ENCODE peak calls at places on chromosomes 4 and X, in nine cellular contexts. C is esophagus squamous epithelium, Q is lower leg skin, F is sigmoid colon, D is transverse colon, Z is adrenal gland, J is stomach, R is breast epithelium, W is erythroblast. I is an unnamed sample.

GRCh38 chr4:88791274-88791673 is 93.6 kb upstream of the NAP1L5 start:
- DNase-seq in J (no peak), Q (no peak), F (no peak), D (no peak), Z (no peak), R (no peak), W (no peak), C (no peak), I (no peak)

GRCh38 chr4:176794151-176794550 is 1.4 kb upstream of the VEGFC start:
- DNase-seq in W (no peak), D (no peak), R (no peak), F (no peak), Z (peak), Q (no peak), J (no peak), C (no peak), I (peak)

GRCh38 chr4:170497729-170498128 is 408.0 kb upstream of the AADAT start:
- DNase-seq in J (no peak), C (no peak), Q (no peak), F (no peak), R (no peak), D (no peak), Z (no peak), W (no peak), I (no peak)

GRCh38 chrX:155864655-155865054 is 16.5 kb upstream of the VAMP7 start:
- DNase-seq in W (peak), C (no peak), J (no peak), D (no peak), R (no peak), F (no peak), Q (no peak), Z (no peak), I (no peak)

GRCh38 chrX:54695816-54696487 is 102.1 kb downstream of the ITIH6 start:
- DNase-seq in C (no peak), D (no peak), Q (no peak), Z (no peak), F (no peak), R (no peak), J (no peak), W (no peak), I (no peak)

GRCh38 chr4:52684896-52685295 is 25.8 kb upstream of the USP46 start:
- DNase-seq in C (no peak), J (no peak), D (no peak), Q (no peak), Z (no peak), F (no peak), R (no peak), W (no peak), I (no peak)

GRCh38 chr4:22129454-22130075 is 181.0 kb upstream of the KCNIP4 start:
- DNase-seq in C (no peak), R (no peak), J (no peak), W (peak), F (no peak), Q (no peak), D (peak), Z (peak), I (no peak)

GRCh38 chrX:65203545-65203944 is 227.3 kb upstream of the ZC4H2 start:
- DNase-seq in D (peak), R (no peak), F (no peak), J (peak), W (no peak), C (no peak), Z (no peak), Q (no peak), I (no peak)

GRCh38 chrX:19332983-19333382 is 10.7 kb upstream of the PDHA1 start:
- DNase-seq in F (no peak), Q (no peak), J (no peak), C (no peak), R (no peak), Z (peak), D (no peak), W (no peak), I (no peak)

GRCh38 chr4:77175201-77175610 is 18.2 kb downstream of the CCNG2 start:
- DNase-seq in F (no peak), Z (no peak), D (no peak), C (no peak), R (no peak), Q (no peak), J (no peak), W (no peak), I (no peak)

GRCh38 chr4:79042079-79042674 is 102.9 kb upstream of the PAQR3 start:
- DNase-seq in Q (no peak), R (no peak), Z (no peak), W (peak), C (no peak), F (no peak), J (no peak), D (no peak), I (no peak)

GRCh38 chr4:17769406-17770174 is 11.8 kb downstream of the FAM184B start:
- DNase-seq in J (no peak), C (no peak), D (no peak), Z (no peak), Q (no peak), R (no peak), W (no peak), F (no peak), I (no peak)

GRCh38 chrX:113977887-113978286 is 606.0 kb upstream of the HTR2C start:
- DNase-seq in J (no peak), R (no peak), C (no peak), Z (no peak), Q (no peak), D (no peak), W (no peak), F (no peak), I (no peak)

GRCh38 chr4:122827258-122827887 is 742 bp downstream of the FGF2 start:
- DNase-seq in J (peak), Q (peak), R (no peak), C (no peak), F (peak), D (peak), W (peak), Z (peak), I (no peak)

GRCh38 chr4:123110147-123110546 is 187.8 kb upstream of the NUDT6 start:
- DNase-seq in J (no peak), F (no peak), Z (no peak), W (no peak), C (no peak), D (no peak), Q (no peak), R (no peak), I (no peak)

GRCh38 chrX:49276671-49277519 is 7.3 kb downstream of the PPP1R3F start:
- DNase-seq in J (peak), C (no peak), R (no peak), Z (peak), D (no peak), F (peak), W (no peak), Q (peak), I (no peak)

GRCh38 chrX:24692305-24692704 is 1.4 kb upstream of the POLA1 start:
- DNase-seq in W (no peak), C (no peak), Z (no peak), F (no peak), J (no peak), D (no peak), R (no peak), Q (no peak), I (no peak)

GRCh38 chr4:533318-534100 is 34.5 kb downstream of the PIGG start:
- DNase-seq in D (no peak), Z (no peak), W (no peak), R (peak), Q (peak), C (no peak), J (no peak), F (no peak), I (no peak)

GRCh38 chrX:74371823-74372222 is 49.5 kb upstream of the SLC16A2 start:
- DNase-seq in F (no peak), C (no peak), J (no peak), Z (peak), Q (no peak), D (no peak), W (no peak), R (no peak), I (no peak)

GRCh38 chr4:107719211-107719926 is 665 bp downstream of the PAPSS1 start:
- DNase-seq in C (no peak), R (peak), Q (no peak), D (no peak), F (peak), Z (peak), W (peak), J (no peak), I (peak)

GRCh38 chr4:26819478-26819877 is 41.2 kb upstream of the STIM2 start:
- DNase-seq in R (no peak), C (no peak), Z (no peak), W (no peak), J (no peak), D (no peak), F (no peak), Q (no peak), I (no peak)

GRCh38 chrX:132592880-132593279 is 104.0 kb upstream of the MBNL3 start:
- DNase-seq in R (no peak), Z (peak), C (no peak), D (no peak), Q (no peak), J (no peak), F (no peak), W (peak), I (no peak)

GRCh38 chr4:20839957-20840356 is 139.7 kb downstream of the PACRGL start:
- DNase-seq in J (no peak), F (no peak), R (no peak), D (no peak), W (no peak), Q (no peak), Z (no peak), C (no peak), I (no peak)

GRCh38 chrX:153512501-153512893 is 4.9 kb upstream of the ATP2B3 start:
- DNase-seq in J (no peak), C (no peak), W (no peak), Z (no peak), D (no peak), F (no peak), R (no peak), Q (no peak), I (no peak)

GRCh38 chr4:11783588-11783987 is 354.9 kb upstream of the HS3ST1 start:
- DNase-seq in R (no peak), F (no peak), Q (no peak), W (no peak), Z (no peak), J (no peak), D (no peak), C (no peak), I (no peak)

GRCh38 chrX:115892056-115892708 is 278.4 kb upstream of the AGTR2 start:
- DNase-seq in W (no peak), D (peak), J (no peak), Z (no peak), F (no peak), C (no peak), R (no peak), Q (peak), I (peak)

GRCh38 chr4:88244821-88245579 is 39.4 kb downstream of the PPM1K start:
- DNase-seq in J (no peak), Q (no peak), D (peak), C (no peak), W (no peak), F (no peak), Z (no peak), R (no peak), I (no peak)

GRCh38 chrX:149455934-149456333 is 49.2 kb downstream of the IDS start:
- DNase-seq in Q (no peak), D (no peak), W (no peak), C (no peak), F (no peak), J (no peak), Z (no peak), R (no peak), I (no peak)

GRCh38 chrX:78066110-78066509 is 37.9 kb upstream of the PGK1 start:
- DNase-seq in J (no peak), F (no peak), W (no peak), Q (no peak), Z (no peak), D (no peak), R (no peak), C (no peak), I (no peak)

GRCh38 chrX:17476411-17476810 is 101.4 kb downstream of the NHS start:
- DNase-seq in J (no peak), F (no peak), W (no peak), R (no peak), Q (no peak), D (no peak), Z (no peak), C (no peak), I (no peak)

GRCh38 chr4:173934201-173934600 is 349.3 kb downstream of the FBXO8 start:
- DNase-seq in R (no peak), D (no peak), Q (no peak), W (no peak), C (no peak), F (no peak), J (no peak), Z (no peak), I (no peak)

GRCh38 chr4:14264437-14264836 is 636.9 kb upstream of the BOD1L1 start:
- DNase-seq in D (no peak), J (no peak), C (no peak), R (no peak), Q (no peak), F (no peak), Z (no peak), W (no peak), I (no peak)

GRCh38 chrX:16445166-16445752 is 204.7 kb upstream of the S100G start:
- DNase-seq in F (no peak), Z (peak), R (no peak), J (peak), C (no peak), W (peak), Q (no peak), D (peak), I (no peak)

GRCh38 chr4:17787315-17787714 is 5.9 kb upstream of the FAM184B start:
- DNase-seq in W (no peak), R (no peak), Q (no peak), C (no peak), J (no peak), F (no peak), D (no peak), Z (no peak), I (no peak)

GRCh38 chrX:40156472-40157227 is 58.9 kb upstream of the BCOR start:
- DNase-seq in C (no peak), Q (no peak), Z (no peak), R (no peak), J (no peak), D (no peak), W (no peak), F (no peak), I (no peak)

GRCh38 chrX:40153335-40154221 is 55.8 kb upstream of the BCOR start:
- DNase-seq in F (peak), C (peak), Z (peak), J (peak), R (no peak), D (peak), Q (no peak), W (peak), I (peak)

GRCh38 chrX:40155617-40156471 is 58.1 kb upstream of the BCOR start:
- DNase-seq in Q (no peak), F (no peak), D (no peak), J (no peak), C (no peak), W (peak), R (no peak), Z (no peak), I (no peak)

GRCh38 chrX:40154229-40154852 is 56.6 kb upstream of the BCOR start:
- DNase-seq in D (no peak), Z (peak), W (peak), J (no peak), Q (no peak), F (peak), C (no peak), R (no peak), I (peak)

GRCh38 chrX:40154853-40155616 is 57.3 kb upstream of the BCOR start:
- DNase-seq in Z (peak), D (peak), W (peak), J (peak), Q (no peak), F (peak), R (no peak), C (no peak), I (no peak)
- TF ChIP-seq POLR2A in Z (peak), D (no peak), W (no peak), J (no peak), Q (no peak), F (no peak), R (no peak), C (no peak), I (no peak)

GRCh38 chr4:167399201-167399600 is 164.9 kb upstream of the SPOCK3 start:
- DNase-seq in Z (no peak), J (no peak), W (no peak), R (no peak), C (no peak), F (no peak), D (no peak), Q (no peak), I (no peak)
- TF ChIP-seq POLR2A in Z (no peak), J (no peak), W (no peak), R (no peak), C (no peak), F (no peak), D (no peak), Q (no peak), I (no peak)

DNA sequence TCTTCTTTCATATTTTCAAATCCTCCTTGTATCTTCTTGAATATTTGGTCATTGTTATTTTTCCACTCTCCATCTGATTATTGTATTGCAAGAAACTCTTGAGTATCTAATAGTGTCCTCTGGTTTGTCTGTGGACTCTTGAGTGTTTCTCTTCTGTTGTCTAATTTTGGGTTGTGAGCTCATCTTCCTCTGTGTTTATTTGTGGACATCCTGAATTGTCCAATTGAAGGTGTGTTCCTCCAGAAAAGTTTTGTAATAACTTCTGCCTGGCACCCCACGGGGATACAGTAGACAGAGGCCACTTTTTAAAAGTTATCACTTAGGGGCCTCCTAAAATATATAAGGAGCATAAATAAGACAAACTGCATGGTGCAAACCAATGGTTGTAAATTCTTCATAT is 3.1 kb upstream of the CC2D2A start:
- DNase-seq in C (no peak), F (no peak), W (no peak), R (no peak), J (no peak), Z (no peak), D (no peak), Q (no peak), I (no peak)
- TF ChIP-seq POLR2A in C (no peak), F (no peak), W (no peak), R (no peak), J (no peak), Z (no peak), D (no peak), Q (no peak), I (no peak)

GRCh38 chr4:6674500-6675149 is 19.1 kb upstream of the S100P start:
- DNase-seq in J (peak), F (no peak), D (peak), Z (no peak), R (no peak), W (peak), Q (no peak), C (no peak), I (no peak)

GRCh38 chr4:6681191-6681590 is 12.5 kb upstream of the S100P start:
- DNase-seq in Q (no peak), F (no peak), D (no peak), C (no peak), R (no peak), W (no peak), J (no peak), Z (no peak), I (no peak)

GRCh38 chr4:6673660-6674499 is 19.8 kb upstream of the S100P start:
- DNase-seq in D (peak), R (peak), Q (peak), C (peak), J (peak), W (peak), F (peak), Z (peak), I (peak)

GRCh38 chr4:6680372-6681034 is 13.2 kb upstream of the S100P start:
- DNase-seq in C (no peak), J (no peak), F (no peak), R (no peak), D (no peak), Z (no peak), W (no peak), Q (no peak), I (no peak)

GRCh38 chr4:6676722-6677558 is 16.7 kb upstream of the S100P start:
- DNase-seq in R (no peak), W (no peak), F (no peak), D (no peak), Z (no peak), Q (no peak), C (no peak), J (no peak), I (no peak)
- TF ChIP-seq POLR2A in R (no peak), W (no peak), F (no peak), D (no peak), Z (no peak), Q (no peak), C (no peak), J (no peak), I (no peak)

GRCh38 chr4:137896221-137896737 is 345.9 kb downstream of the SLC7A11 start:
- DNase-seq in W (no peak), R (no peak), J (no peak), D (no peak), Z (no peak), C (no peak), F (no peak), Q (no peak), I (no peak)

GRCh38 chr4:137892134-137892533 is 350.0 kb downstream of the SLC7A11 start:
- DNase-seq in Z (no peak), Q (no peak), F (no peak), D (no peak), J (no peak), W (no peak), C (no peak), R (no peak), I (no peak)

DNA sequence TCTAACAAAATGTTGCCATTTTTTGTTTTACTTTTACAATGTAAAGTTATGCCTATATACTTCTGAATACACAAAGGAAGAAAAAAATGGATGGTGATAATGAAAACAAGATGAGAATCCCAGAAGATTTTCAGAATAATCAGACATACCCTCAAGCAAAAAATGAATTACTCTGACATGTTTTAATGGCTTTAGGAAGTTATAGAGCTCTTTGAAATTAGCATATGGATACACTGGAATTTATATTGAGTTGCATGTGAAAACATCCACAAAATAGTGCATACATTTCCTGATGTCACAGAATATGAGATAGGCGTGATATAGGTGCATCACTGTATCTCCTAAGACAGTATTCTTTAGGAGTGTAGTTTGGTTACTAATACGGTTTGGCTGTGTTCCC is 351.3 kb downstream of the SLC7A11 start:
- DNase-seq in C (no peak), D (no peak), W (no peak), R (no peak), Q (no peak), Z (no peak), F (no peak), J (no peak), I (no peak)
- TF ChIP-seq POLR2A in C (no peak), D (no peak), W (no peak), R (no peak), Q (no peak), Z (no peak), F (no peak), J (no peak), I (no peak)

GRCh38 chr4:96170198-96170597 is 330.3 kb downstream of the PDHA2 start:
- DNase-seq in W (no peak), Q (no peak), D (no peak), Z (no peak), C (no peak), J (no peak), R (no peak), F (no peak), I (no peak)
- TF ChIP-seq POLR2A in W (no peak), Q (no peak), D (no peak), Z (no peak), C (no peak), J (no peak), R (no peak), F (no peak), I (no peak)

DNA sequence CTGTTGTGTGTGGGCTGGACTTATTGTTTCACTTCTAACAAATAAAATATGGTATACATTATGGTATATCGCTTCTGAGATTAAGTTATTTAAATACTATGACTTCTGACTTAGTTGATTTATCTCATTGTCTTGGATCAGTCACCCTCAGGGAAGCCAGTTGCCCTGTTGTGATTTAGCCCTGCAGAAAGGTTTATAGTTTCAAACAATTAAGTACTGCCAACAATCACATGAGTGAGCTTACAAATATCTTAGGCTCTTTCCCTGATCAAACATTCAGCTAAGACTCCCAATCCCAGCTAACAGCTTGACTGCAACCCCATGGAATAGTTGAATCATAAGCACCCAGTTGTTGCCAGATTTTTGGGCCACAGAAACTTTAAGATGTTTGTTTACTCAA is 85.4 kb downstream of the MAGEC1 start:
- DNase-seq in Q (no peak), R (no peak), Z (no peak), C (no peak), D (no peak), F (no peak), W (no peak), J (no peak), I (no peak)
- TF ChIP-seq POLR2A in Q (no peak), R (no peak), Z (no peak), C (no peak), D (no peak), F (no peak), W (no peak), J (no peak), I (no peak)